ENCODE peak calls at places on chromosomes 16 and 17, in four cellular contexts. U, H, F and A are unnamed samples. For H3K36me3, the result is how much of the 10 kb centered on the place peaks cover.

GRCh38 chr17:7383742-7384488 is 3.0 kb downstream of the TNK1 start:
- DNase-seq in U (peak), F (no peak), H (peak), A (peak)

GRCh38 chr17:17025621-17026020 is 16.6 kb upstream of the MPRIP start:
- DNase-seq in H (no peak), F (no peak), U (no peak), A (no peak)

GRCh38 chr17:6476061-6476833 is 32.0 kb downstream of the PIMREG start:
- DNase-seq in U (peak), F (no peak), H (no peak), A (no peak)

GRCh38 chr17:79797492-79798295 is 817 bp upstream of the CBX8 start:
- DNase-seq in F (no peak), U (no peak), H (no peak), A (no peak)

GRCh38 chr16:10877472-10877946 is 507 bp downstream of the CIITA start:
- DNase-seq in F (no peak), U (no peak), H (no peak), A (no peak)

GRCh38 chr17:43360739-43361498 is 37.9 kb upstream of the ARL4D start:
- DNase-seq in H (peak), F (peak), U (peak), A (peak)

GRCh38 chr17:73476890-73477350 is 165.1 kb upstream of the CDC42EP4 start:
- DNase-seq in U (no peak), H (no peak), F (no peak), A (no peak)

GRCh38 chr16:77877712-77878111 is 89.3 kb downstream of the VAT1L start:
- DNase-seq in U (no peak), H (peak), F (no peak), A (peak)

GRCh38 chr17:47413872-47414271 is 90.1 kb downstream of the EFCAB13 start:
- DNase-seq in U (no peak), H (peak), F (no peak), A (no peak)

GRCh38 chr17:69882281-69882680 is 192.7 kb upstream of the KCNJ16 start:
- DNase-seq in U (no peak), H (peak), F (no peak), A (no peak)

GRCh38 chr17:2125013-2125535 is 70.2 kb downstream of the HIC1 start:
- DNase-seq in F (no peak), H (peak), U (no peak), A (peak)

GRCh38 chr17:81164464-81165245 is 652 bp upstream of the PVALEF start:
- DNase-seq in F (no peak), H (no peak), U (no peak), A (no peak)

GRCh38 chr17:18136357-18136756 is 27.8 kb downstream of the MYO15A start:
- DNase-seq in F (no peak), U (no peak), H (no peak), A (no peak)

GRCh38 chr17:48013876-48014602 is 23.6 kb downstream of the COPZ2 start:
- DNase-seq in F (no peak), H (no peak), U (no peak), A (no peak)

GRCh38 chr16:86557587-86557986 is 2.6 kb upstream of the MTHFSD start:
- DNase-seq in U (no peak), H (no peak), F (no peak), A (no peak)

GRCh38 chr16:83137326-83137770 is 510.6 kb downstream of the CDH13 start:
- DNase-seq in U (no peak), F (peak), H (peak), A (peak)

GRCh38 chr17:39640493-39641118 is 3.7 kb downstream of the STARD3 start:
- DNase-seq in U (no peak), F (no peak), H (no peak), A (peak)

GRCh38 chr17:39641883-39642282 is 4.9 kb downstream of the STARD3 start:
- DNase-seq in U (no peak), H (no peak), F (no peak), A (no peak)

GRCh38 chr17:39641119-39641496 is 4.2 kb downstream of the STARD3 start:
- DNase-seq in U (no peak), H (no peak), F (no peak), A (no peak)

GRCh38 chr17:39643271-39643670 is 6.3 kb downstream of the STARD3 start:
- DNase-seq in H (peak), F (no peak), U (no peak), A (peak)

GRCh38 chr17:39642675-39643074 is 5.7 kb downstream of the STARD3 start:
- DNase-seq in U (no peak), H (no peak), F (no peak), A (no peak)
- H2AK5ac ChIP-seq in U (no peak), H (peak), F (no peak), A (no peak)

GRCh38 chr16:47035436-47035835 is 62.0 kb upstream of the DNAJA2 start:
- DNase-seq in U (no peak), H (no peak), F (no peak), A (no peak)
- H2AFZ ChIP-seq in U (no peak), H (no peak), F (no peak), A (no peak)

GRCh38 chr16:30760160-30760559 is 1.7 kb downstream of the CFAP119 start:
- DNase-seq in H (no peak), U (no peak), F (no peak), A (no peak)
- H3K36me3 ChIP-seq in H (under half), U (half or more), F (half or more), A (half or more)

GRCh38 chr16:88667496-88667895 is 4.6 kb upstream of the MVD start:
- DNase-seq in F (no peak), U (no peak), H (no peak), A (peak)
- H2AK5ac ChIP-seq in F (no peak), U (no peak), H (no peak), A (no peak)

GRCh38 chr16:69820926-69821541 is 58.9 kb downstream of the WWP2 start:
- DNase-seq in F (no peak), U (no peak), H (peak), A (no peak)
- H2AFZ ChIP-seq in F (no peak), U (no peak), H (peak), A (no peak)

GRCh38 chr17:20201059-20201458 is 191.9 kb downstream of the SPECC1 start:
- DNase-seq in F (no peak), H (no peak), U (no peak), A (no peak)

GRCh38 chr17:20197527-20197926 is 188.4 kb downstream of the SPECC1 start:
- DNase-seq in H (no peak), U (no peak), F (no peak), A (no peak)

GRCh38 chr17:20203021-20203420 is 193.9 kb downstream of the SPECC1 start:
- DNase-seq in U (no peak), H (peak), F (no peak), A (peak)

GRCh38 chr17:20202141-20202574 is 193.0 kb downstream of the SPECC1 start:
- DNase-seq in F (no peak), H (no peak), U (no peak), A (no peak)

DNA sequence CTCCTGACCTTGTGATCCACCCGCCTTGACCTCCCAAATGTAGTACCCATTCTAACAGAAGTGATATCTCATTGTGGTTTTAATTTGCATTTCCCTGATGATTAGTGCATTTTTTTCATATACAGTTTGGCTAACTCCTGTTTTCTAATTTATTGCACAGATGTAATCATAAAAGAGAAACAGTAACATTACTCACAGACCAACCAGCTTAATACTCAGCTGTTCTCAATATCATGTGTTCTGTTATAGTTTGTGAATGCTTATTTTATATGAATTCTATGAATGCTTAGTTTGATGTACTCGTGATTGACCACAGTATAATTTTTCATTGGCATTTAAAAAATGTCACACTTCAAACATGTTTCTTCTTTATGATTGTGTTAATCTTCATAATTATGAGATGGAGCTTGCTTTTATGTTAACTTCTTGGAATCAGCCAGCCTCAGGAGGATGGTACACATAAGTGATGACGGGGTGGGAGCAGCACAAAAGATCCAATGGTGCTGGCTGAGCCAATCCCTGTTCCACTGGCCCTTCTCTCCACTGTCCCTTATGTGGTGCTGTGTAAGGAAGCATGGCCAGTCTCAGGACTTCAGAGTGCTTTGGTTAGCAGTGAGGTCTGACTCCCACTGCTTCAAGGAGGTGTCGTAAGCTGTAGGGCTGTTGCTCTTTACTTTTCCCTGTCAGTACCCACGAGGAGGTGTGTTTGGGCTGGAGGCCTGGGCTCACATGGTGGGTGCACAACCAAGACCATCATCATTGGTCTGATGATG is 191.0 kb downstream of the SPECC1 start:
- DNase-seq in U (no peak), H (peak), F (no peak), A (no peak)
- H3K36me3 ChIP-seq in U (under half), H (under half), F (under half), A (under half)

GRCh38 chr17:29155235-29155965 is 24.8 kb downstream of the MYO18A start:
- DNase-seq in U (peak), F (no peak), H (peak), A (peak)
- H2AK5ac ChIP-seq in U (peak), F (peak), H (peak), A (peak)